ENCODE peak calls at places on chromosome 12, in ten cellular contexts. One of them, this sample, is unnamed.

GRCh38 chr12:90729741-90730140 is 225.2 kb downstream of the CCER1 start:
- DNase-seq in AG09309: no peak
- DNase-seq in KG1: no peak
- DNase-seq in RKO: no peak
- DNase-seq in right cardiac atrium: no peak
- DNase-seq in suprapubic skin: no peak
- DNase-seq in GM19239: no peak
- DNase-seq in kidney tubule cell: no peak
- DNase-seq in C1 segment of cervical spinal cord: no peak
- DNase-seq in stimulated activated CD4-positive, alpha-beta T cell treated with anti-CD3 and anti-CD28 coated beads, Interleukin-12 subunit alpha, Interleukin-12 subunit beta, amount 100 ng/mL, for 4 hours: no peak
- DNase-seq in this sample: no peak

GRCh38 chr12:54173066-54173726 is 15.6 kb downstream of the SMUG1 start:
- DNase-seq in KG1: no peak
- DNase-seq in kidney tubule cell: peak
- DNase-seq in GM19239: no peak
- DNase-seq in RKO: peak
- DNase-seq in right cardiac atrium: peak
- DNase-seq in stimulated activated CD4-positive, alpha-beta T cell treated with anti-CD3 and anti-CD28 coated beads, Interleukin-12 subunit alpha, Interleukin-12 subunit beta, amount 100 ng/mL, for 4 hours: peak
- DNase-seq in AG09309: no peak
- DNase-seq in suprapubic skin: no peak
- DNase-seq in C1 segment of cervical spinal cord: peak
- DNase-seq in this sample: no peak

GRCh38 chr12:93847517-93848452 is 170.6 kb downstream of the CRADD start:
- DNase-seq in KG1: peak
- DNase-seq in AG09309: no peak
- DNase-seq in right cardiac atrium: no peak
- DNase-seq in RKO: no peak
- DNase-seq in kidney tubule cell: peak
- DNase-seq in GM19239: peak
- DNase-seq in C1 segment of cervical spinal cord: no peak
- DNase-seq in suprapubic skin: no peak
- DNase-seq in stimulated activated CD4-positive, alpha-beta T cell treated with anti-CD3 and anti-CD28 coated beads, Interleukin-12 subunit alpha, Interleukin-12 subunit beta, amount 100 ng/mL, for 4 hours: no peak
- DNase-seq in this sample: no peak

GRCh38 chr12:50052964-50053363 is 4.4 kb upstream of the ASIC1 start:
- DNase-seq in C1 segment of cervical spinal cord: no peak
- DNase-seq in right cardiac atrium: no peak
- DNase-seq in GM19239: no peak
- DNase-seq in kidney tubule cell: no peak
- DNase-seq in AG09309: no peak
- DNase-seq in stimulated activated CD4-positive, alpha-beta T cell treated with anti-CD3 and anti-CD28 coated beads, Interleukin-12 subunit alpha, Interleukin-12 subunit beta, amount 100 ng/mL, for 4 hours: no peak
- DNase-seq in KG1: no peak
- DNase-seq in RKO: no peak
- DNase-seq in suprapubic skin: no peak
- DNase-seq in this sample: no peak

GRCh38 chr12:116026768-116027550 is 250.5 kb downstream of the MED13L start:
- DNase-seq in kidney tubule cell: no peak
- DNase-seq in stimulated activated CD4-positive, alpha-beta T cell treated with anti-CD3 and anti-CD28 coated beads, Interleukin-12 subunit alpha, Interleukin-12 subunit beta, amount 100 ng/mL, for 4 hours: no peak
- DNase-seq in GM19239: no peak
- DNase-seq in AG09309: no peak
- DNase-seq in RKO: no peak
- DNase-seq in KG1: no peak
- DNase-seq in right cardiac atrium: no peak
- DNase-seq in C1 segment of cervical spinal cord: no peak
- DNase-seq in suprapubic skin: no peak
- DNase-seq in this sample: no peak

GRCh38 chr12:47216150-47216677 is 136.5 kb upstream of the AMIGO2 start:
- DNase-seq in stimulated activated CD4-positive, alpha-beta T cell treated with anti-CD3 and anti-CD28 coated beads, Interleukin-12 subunit alpha, Interleukin-12 subunit beta, amount 100 ng/mL, for 4 hours: peak
- DNase-seq in right cardiac atrium: no peak
- DNase-seq in RKO: no peak
- DNase-seq in GM19239: peak
- DNase-seq in AG09309: no peak
- DNase-seq in KG1: peak
- DNase-seq in suprapubic skin: no peak
- DNase-seq in kidney tubule cell: no peak
- DNase-seq in C1 segment of cervical spinal cord: no peak
- DNase-seq in this sample: peak

GRCh38 chr12:27709932-27710591 is 570 bp upstream of the MRPS35 start:
- DNase-seq in RKO: peak
- DNase-seq in GM19239: no peak
- DNase-seq in stimulated activated CD4-positive, alpha-beta T cell treated with anti-CD3 and anti-CD28 coated beads, Interleukin-12 subunit alpha, Interleukin-12 subunit beta, amount 100 ng/mL, for 4 hours: no peak
- DNase-seq in suprapubic skin: no peak
- DNase-seq in right cardiac atrium: no peak
- DNase-seq in C1 segment of cervical spinal cord: no peak
- DNase-seq in KG1: peak
- DNase-seq in kidney tubule cell: peak
- DNase-seq in AG09309: no peak
- DNase-seq in this sample: no peak

GRCh38 chr12:9244894-9245293 is 36.7 kb upstream of the PZP start:
- DNase-seq in GM19239: peak
- DNase-seq in stimulated activated CD4-positive, alpha-beta T cell treated with anti-CD3 and anti-CD28 coated beads, Interleukin-12 subunit alpha, Interleukin-12 subunit beta, amount 100 ng/mL, for 4 hours: peak
- DNase-seq in C1 segment of cervical spinal cord: peak
- DNase-seq in RKO: peak
- DNase-seq in AG09309: no peak
- DNase-seq in kidney tubule cell: no peak
- DNase-seq in suprapubic skin: no peak
- DNase-seq in KG1: no peak
- DNase-seq in right cardiac atrium: no peak
- DNase-seq in this sample: peak

GRCh38 chr12:84411031-84411430 is 501.6 kb downstream of the SLC6A15 start:
- DNase-seq in kidney tubule cell: no peak
- DNase-seq in suprapubic skin: no peak
- DNase-seq in GM19239: no peak
- DNase-seq in stimulated activated CD4-positive, alpha-beta T cell treated with anti-CD3 and anti-CD28 coated beads, Interleukin-12 subunit alpha, Interleukin-12 subunit beta, amount 100 ng/mL, for 4 hours: no peak
- DNase-seq in KG1: no peak
- DNase-seq in C1 segment of cervical spinal cord: no peak
- DNase-seq in RKO: no peak
- DNase-seq in AG09309: no peak
- DNase-seq in right cardiac atrium: no peak
- DNase-seq in this sample: no peak

GRCh38 chr12:128571906-128572305 is 251.9 kb downstream of the SLC15A4 start:
- DNase-seq in stimulated activated CD4-positive, alpha-beta T cell treated with anti-CD3 and anti-CD28 coated beads, Interleukin-12 subunit alpha, Interleukin-12 subunit beta, amount 100 ng/mL, for 4 hours: no peak
- DNase-seq in kidney tubule cell: no peak
- DNase-seq in suprapubic skin: no peak
- DNase-seq in right cardiac atrium: no peak
- DNase-seq in RKO: no peak
- DNase-seq in AG09309: no peak
- DNase-seq in GM19239: no peak
- DNase-seq in KG1: no peak
- DNase-seq in C1 segment of cervical spinal cord: no peak
- DNase-seq in this sample: no peak

GRCh38 chr12:47940773-47941474 is 22.5 kb upstream of the TMEM106C start:
- DNase-seq in stimulated activated CD4-positive, alpha-beta T cell treated with anti-CD3 and anti-CD28 coated beads, Interleukin-12 subunit alpha, Interleukin-12 subunit beta, amount 100 ng/mL, for 4 hours: no peak
- DNase-seq in kidney tubule cell: no peak
- DNase-seq in KG1: no peak
- DNase-seq in right cardiac atrium: no peak
- DNase-seq in RKO: no peak
- DNase-seq in C1 segment of cervical spinal cord: no peak
- DNase-seq in GM19239: no peak
- DNase-seq in AG09309: no peak
- DNase-seq in suprapubic skin: no peak
- DNase-seq in this sample: no peak

GRCh38 chr12:40224439-40225291 is at the start of gene LRRK2:
- DNase-seq in AG09309: peak
- DNase-seq in KG1: peak
- DNase-seq in stimulated activated CD4-positive, alpha-beta T cell treated with anti-CD3 and anti-CD28 coated beads, Interleukin-12 subunit alpha, Interleukin-12 subunit beta, amount 100 ng/mL, for 4 hours: peak
- DNase-seq in C1 segment of cervical spinal cord: peak
- DNase-seq in GM19239: no peak
- DNase-seq in kidney tubule cell: peak
- DNase-seq in RKO: no peak
- DNase-seq in suprapubic skin: peak
- DNase-seq in right cardiac atrium: peak
- DNase-seq in this sample: peak

GRCh38 chr12:8823565-8824300 is 1.3 kb downstream of the A2ML1 start:
- DNase-seq in KG1: no peak
- DNase-seq in C1 segment of cervical spinal cord: peak
- DNase-seq in RKO: no peak
- DNase-seq in stimulated activated CD4-positive, alpha-beta T cell treated with anti-CD3 and anti-CD28 coated beads, Interleukin-12 subunit alpha, Interleukin-12 subunit beta, amount 100 ng/mL, for 4 hours: no peak
- DNase-seq in suprapubic skin: no peak
- DNase-seq in kidney tubule cell: no peak
- DNase-seq in GM19239: no peak
- DNase-seq in right cardiac atrium: no peak
- DNase-seq in AG09309: no peak
- DNase-seq in this sample: no peak

GRCh38 chr12:98945864-98946263 is 300.8 kb downstream of the APAF1 start:
- DNase-seq in right cardiac atrium: no peak
- DNase-seq in GM19239: no peak
- DNase-seq in C1 segment of cervical spinal cord: no peak
- DNase-seq in suprapubic skin: no peak
- DNase-seq in AG09309: no peak
- DNase-seq in kidney tubule cell: no peak
- DNase-seq in KG1: no peak
- DNase-seq in stimulated activated CD4-positive, alpha-beta T cell treated with anti-CD3 and anti-CD28 coated beads, Interleukin-12 subunit alpha, Interleukin-12 subunit beta, amount 100 ng/mL, for 4 hours: no peak
- DNase-seq in RKO: no peak
- DNase-seq in this sample: no peak

GRCh38 chr12:91355150-91356006 is 172.8 kb upstream of the DCN start:
- DNase-seq in stimulated activated CD4-positive, alpha-beta T cell treated with anti-CD3 and anti-CD28 coated beads, Interleukin-12 subunit alpha, Interleukin-12 subunit beta, amount 100 ng/mL, for 4 hours: peak
- DNase-seq in AG09309: no peak
- DNase-seq in kidney tubule cell: peak
- DNase-seq in KG1: peak
- DNase-seq in suprapubic skin: peak
- DNase-seq in right cardiac atrium: peak
- DNase-seq in RKO: peak
- DNase-seq in C1 segment of cervical spinal cord: peak
- DNase-seq in GM19239: peak
- DNase-seq in this sample: peak

GRCh38 chr12:50242751-50243191 is 40.5 kb downstream of the LIMA1 start:
- DNase-seq in AG09309: peak
- DNase-seq in GM19239: no peak
- DNase-seq in kidney tubule cell: peak
- DNase-seq in KG1: no peak
- DNase-seq in suprapubic skin: no peak
- DNase-seq in right cardiac atrium: no peak
- DNase-seq in RKO: no peak
- DNase-seq in C1 segment of cervical spinal cord: no peak
- DNase-seq in stimulated activated CD4-positive, alpha-beta T cell treated with anti-CD3 and anti-CD28 coated beads, Interleukin-12 subunit alpha, Interleukin-12 subunit beta, amount 100 ng/mL, for 4 hours: no peak
- DNase-seq in this sample: no peak